ENCODE peak calls at places on chromosomes 2 and 18, in six cellular contexts. Y is tibial artery, A is fibroblast of villous mesenchyme, D is heart left ventricle, I is SK-N-SH, T is A673. S is an unnamed sample.

GRCh38 chr2:65729246-65729645 is 296.8 kb upstream of the SPRED2 start:
- DNase-seq in Y (no peak), A (no peak), D (no peak), I (no peak), T (no peak), S (no peak)

GRCh38 chr2:42312106-42312505 is 48.9 kb downstream of the COX7A2L start:
- DNase-seq in Y (no peak), A (no peak), D (no peak), I (no peak), T (no peak), S (no peak)

GRCh38 chr2:106894545-106894944 is 8.6 kb upstream of the ST6GAL2 start:
- DNase-seq in Y (no peak), A (no peak), D (no peak), I (no peak), T (no peak), S (no peak)

GRCh38 chr18:62781262-62781661 is 65.9 kb downstream of the PHLPP1 start:
- DNase-seq in Y (no peak), A (no peak), D (no peak), I (no peak), T (no peak), S (no peak)

GRCh38 chr2:176134978-176135575 is 5.6 kb downstream of the HOXD8 start:
- DNase-seq in Y (no peak), A (peak), D (no peak), I (no peak), T (peak), S (peak)

GRCh38 chr2:176729706-176730569 is 460.7 kb downstream of the MTX2 start:
- DNase-seq in Y (peak), A (peak), D (peak), I (peak), T (no peak), S (peak)

GRCh38 chr2:176283268-176283667 is 14.0 kb downstream of the MTX2 start:
- DNase-seq in Y (no peak), A (no peak), D (no peak), I (no peak), T (peak), S (peak)

GRCh38 chr18:47100214-47100831 is 50.0 kb downstream of the HDHD2 start:
- DNase-seq in Y (peak), A (peak), D (peak), I (peak), T (peak), S (peak)

GRCh38 chr2:5932556-5933469 is 240.6 kb downstream of the SOX11 start:
- DNase-seq in Y (no peak), A (no peak), D (peak), I (peak), T (no peak), S (no peak)

GRCh38 chr2:38407111-38407682 is 30.1 kb upstream of the ATL2 start:
- DNase-seq in Y (no peak), A (peak), D (peak), I (no peak), T (no peak), S (no peak)

GRCh38 chr2:191401287-191401686 is 156.1 kb downstream of the MYO1B start:
- DNase-seq in Y (no peak), A (peak), D (no peak), I (no peak), T (peak), S (peak)

GRCh38 chr18:62606106-62606505 is 83.3 kb downstream of the ZCCHC2 start:
- DNase-seq in Y (no peak), A (peak), D (no peak), I (no peak), T (no peak), S (peak)

GRCh38 chr2:169513926-169514325 is 4.4 kb downstream of the KLHL41 start:
- DNase-seq in Y (no peak), A (peak), D (no peak), I (no peak), T (no peak), S (peak)

GRCh38 chr2:206164261-206164862 is 4.7 kb downstream of the EEF1B2 start:
- DNase-seq in Y (no peak), A (peak), D (peak), I (peak), T (peak), S (peak)

GRCh38 chr2:74387346-74387745 is 7.2 kb upstream of the DCTN1 start:
- DNase-seq in Y (no peak), A (no peak), D (no peak), I (no peak), T (no peak), S (peak)

GRCh38 chr2:240520143-240520973 is 37.4 kb downstream of the ANKMY1 start:
- DNase-seq in Y (no peak), A (no peak), D (no peak), I (no peak), T (no peak), S (no peak)

GRCh38 chr2:216001201-216001600 is 12.2 kb downstream of the MREG start:
- DNase-seq in Y (no peak), A (no peak), D (no peak), I (no peak), T (no peak), S (no peak)

GRCh38 chr2:189129971-189130370 is 49.6 kb downstream of the COL5A2 start:
- DNase-seq in Y (no peak), A (peak), D (no peak), I (no peak), T (no peak), S (peak)

GRCh38 chr2:193584001-193584400 is 1389.3 kb upstream of the TMEFF2 start:
- DNase-seq in Y (no peak), A (no peak), D (no peak), I (peak), T (peak), S (peak)

GRCh38 chr2:134399096-134399495 is 145.2 kb downstream of the MGAT5 start:
- DNase-seq in Y (no peak), A (peak), D (no peak), I (no peak), T (peak), S (peak)

GRCh38 chr18:63470751-63471150 is 6.0 kb upstream of the SERPINB5 start:
- DNase-seq in Y (no peak), A (no peak), D (no peak), I (no peak), T (no peak), S (no peak)

GRCh38 chr18:77077836-77078456 is 54.6 kb downstream of the MBP start:
- DNase-seq in Y (no peak), A (peak), D (no peak), I (no peak), T (no peak), S (peak)

GRCh38 chr2:61377046-61377445 is 93.8 kb downstream of the USP34 start:
- DNase-seq in Y (no peak), A (no peak), D (no peak), I (no peak), T (no peak), S (no peak)

GRCh38 chr18:68436485-68436884 is 278.4 kb downstream of the TMX3 start:
- DNase-seq in Y (no peak), A (peak), D (no peak), I (no peak), T (peak), S (no peak)

GRCh38 chr2:239940861-239941570 is 84.1 kb downstream of the NDUFA10 start:
- DNase-seq in Y (no peak), A (no peak), D (no peak), I (no peak), T (no peak), S (no peak)

GRCh38 chr2:45190481-45190880 is 181.2 kb upstream of the SIX2 start:
- DNase-seq in Y (no peak), A (peak), D (no peak), I (peak), T (no peak), S (peak)

GRCh38 chr2:161434127-161434526 is 18.0 kb downstream of the TBR1 start:
- DNase-seq in Y (no peak), A (no peak), D (no peak), I (no peak), T (no peak), S (no peak)

DNA sequence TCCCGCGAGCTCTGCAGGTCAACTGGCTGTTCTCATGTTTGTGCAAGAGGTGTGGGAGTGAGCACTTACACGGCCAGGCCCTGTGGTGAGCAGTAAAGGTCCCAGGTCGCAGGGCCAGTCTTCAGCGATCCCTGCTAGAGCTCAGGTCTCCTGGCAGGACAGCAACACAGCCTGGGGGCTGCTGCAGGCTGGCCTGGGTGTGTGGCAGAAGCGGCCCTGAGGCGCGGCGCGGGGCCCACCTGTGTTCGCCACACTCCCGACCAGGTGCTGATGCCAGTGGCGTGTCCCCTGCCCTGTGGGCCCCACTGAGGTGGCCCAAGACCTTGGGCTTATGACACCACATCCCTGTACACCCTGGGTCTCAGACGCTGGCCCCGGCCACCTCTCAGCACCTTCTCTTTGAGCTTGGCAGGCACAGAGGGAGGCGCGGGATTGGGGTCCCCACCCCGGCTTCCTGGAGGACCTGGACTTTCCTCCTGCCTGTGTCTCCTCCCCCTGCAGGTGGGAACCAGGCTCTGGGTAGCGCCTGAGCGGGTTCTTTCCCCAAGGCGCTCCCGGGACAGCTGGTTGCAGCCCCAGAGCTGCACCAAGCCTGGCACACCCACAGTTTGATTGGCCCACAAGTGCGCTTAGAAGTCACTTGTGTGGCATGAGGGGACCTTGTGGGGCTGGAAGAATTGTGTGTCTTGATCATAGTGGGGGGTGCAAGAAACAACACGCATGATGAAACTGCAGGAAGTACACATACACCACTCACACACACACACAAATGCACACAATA is 59.2 kb downstream of the TWIST2 start:
- DNase-seq in Y (no peak), A (no peak), D (no peak), I (no peak), T (no peak), S (no peak)
- TF ChIP-seq CTCF in Y (no peak), A (no peak), D (no peak), I (no peak), T (no peak), S (no peak)

GRCh38 chr2:186480991-186481390 is 5.1 kb upstream of the ZC3H15 start:
- DNase-seq in Y (no peak), A (no peak), D (no peak), I (no peak), T (no peak), S (no peak)

GRCh38 chr2:186486651-186487647 is 889 bp downstream of the ZC3H15 start:
- DNase-seq in Y (no peak), A (peak), D (no peak), I (no peak), T (peak), S (peak)

GRCh38 chr2:186485576-186485870 is 537 bp upstream of the ZC3H15 start:
- DNase-seq in Y (no peak), A (no peak), D (no peak), I (no peak), T (no peak), S (no peak)

GRCh38 chr2:186485871-186486650 is at the start of gene ZC3H15:
- DNase-seq in Y (peak), A (peak), D (peak), I (peak), T (peak), S (peak)

DNA sequence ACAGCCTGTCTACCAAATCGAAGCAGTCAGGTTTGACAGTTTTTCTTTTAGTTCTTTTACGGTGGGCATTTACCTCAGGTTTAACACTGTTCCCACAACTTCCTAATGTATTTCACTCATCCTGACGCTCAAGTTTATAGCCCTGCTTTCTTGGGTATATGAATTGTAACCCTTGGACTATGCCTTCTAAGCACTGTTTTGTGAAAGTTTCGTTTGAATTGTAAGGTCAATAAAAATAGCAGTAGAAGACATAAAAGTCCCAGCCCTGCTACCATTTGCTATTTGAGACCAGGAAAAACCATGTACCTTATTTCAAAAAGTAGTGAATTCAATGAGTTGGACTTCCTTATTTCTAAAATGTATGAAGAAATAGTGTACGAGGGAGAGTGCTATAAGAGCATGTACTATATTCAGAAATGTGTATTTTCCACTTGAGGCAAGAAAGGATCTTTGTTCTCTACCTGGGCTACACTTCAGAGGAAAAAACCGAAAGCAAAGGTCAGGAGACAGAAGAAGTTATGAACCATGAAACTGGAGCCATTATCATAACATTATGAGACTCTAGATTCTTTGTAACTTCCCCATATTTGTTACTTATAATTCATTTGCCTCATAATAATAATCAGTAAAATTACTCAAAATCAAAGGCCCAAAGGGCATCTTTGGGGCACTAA is 1.9 kb upstream of the ZC3H15 start:
- DNase-seq in Y (no peak), A (no peak), D (no peak), I (no peak), T (no peak), S (no peak)
- H3K4me3 ChIP-seq in Y (no peak), A (no peak), D (no peak), I (no peak), T (no peak), S (no peak)

GRCh38 chr18:35964319-35964718 is 8.2 kb upstream of the RMP24 start:
- DNase-seq in Y (no peak), A (no peak), D (no peak), I (no peak), T (no peak), S (no peak)
- TF ChIP-seq CTCF in Y (no peak), A (no peak), D (no peak), I (no peak), T (no peak), S (no peak)

GRCh38 chr2:86789687-86790133 is 1.0 kb downstream of the CD8A start:
- DNase-seq in Y (no peak), A (no peak), D (no peak), I (peak), T (no peak), S (no peak)

GRCh38 chr2:86787701-86788100 is 3.0 kb downstream of the CD8A start:
- DNase-seq in Y (no peak), A (no peak), D (peak), I (peak), T (no peak), S (no peak)

GRCh38 chr2:86790134-86790827 is 432 bp downstream of the CD8A start:
- DNase-seq in Y (no peak), A (no peak), D (no peak), I (peak), T (no peak), S (no peak)

GRCh38 chr2:86788172-86788571 is 2.5 kb downstream of the CD8A start:
- DNase-seq in Y (no peak), A (no peak), D (peak), I (no peak), T (no peak), S (no peak)

DNA sequence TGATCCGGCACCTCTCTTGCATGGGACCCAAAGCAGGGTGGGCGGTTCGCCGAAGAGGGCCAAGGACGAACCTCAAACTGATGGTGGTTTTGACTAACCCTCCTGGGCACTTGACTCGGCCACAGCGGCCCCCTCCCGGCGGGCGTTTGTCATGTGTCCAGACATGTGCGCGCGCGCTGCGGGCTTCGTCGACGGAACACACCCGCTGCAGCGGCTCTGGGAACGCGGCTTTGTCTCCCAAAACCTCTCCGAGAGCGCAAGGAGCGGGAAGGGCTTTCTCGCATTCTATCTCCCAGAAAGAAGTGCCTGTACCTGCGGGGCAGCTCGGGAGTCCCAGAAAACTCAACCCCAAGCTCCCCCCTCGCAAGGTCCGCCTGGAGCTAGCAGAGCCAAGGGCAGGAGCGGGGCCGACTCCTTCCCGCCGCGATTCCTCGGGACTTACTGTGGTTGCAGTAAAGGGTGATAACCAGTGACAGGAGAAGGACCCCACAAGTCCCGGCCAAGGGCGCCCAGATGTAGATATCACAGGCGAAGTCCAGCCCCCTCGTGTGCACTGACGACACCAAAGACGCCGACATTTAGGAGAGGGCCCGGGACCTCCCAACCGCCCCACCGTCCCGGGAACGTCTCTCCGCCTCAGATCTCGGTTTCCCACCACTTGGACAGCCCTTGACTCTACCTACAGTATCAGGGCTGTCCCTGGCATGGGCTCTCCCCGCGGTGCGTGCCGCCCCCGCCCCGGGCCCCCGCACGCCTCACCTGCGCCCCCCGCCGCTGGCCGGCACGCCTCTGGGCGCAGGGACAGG is 1.6 kb downstream of the CD8A start:
- DNase-seq in Y (no peak), A (no peak), D (no peak), I (peak), T (peak), S (no peak)
- H3K4me3 ChIP-seq in Y (no peak), A (no peak), D (no peak), I (no peak), T (no peak), S (no peak)

GRCh38 chr2:27427863-27428212 is 593 bp upstream of the NRBP1 start:
- DNase-seq in Y (no peak), A (no peak), D (no peak), I (no peak), T (no peak), S (no peak)

GRCh38 chr2:27422958-27423357 is 5.5 kb upstream of the NRBP1 start:
- DNase-seq in Y (no peak), A (no peak), D (no peak), I (no peak), T (no peak), S (no peak)

GRCh38 chr2:27428978-27429541 is 629 bp downstream of the NRBP1 start:
- DNase-seq in Y (peak), A (peak), D (peak), I (peak), T (peak), S (peak)

GRCh38 chr2:27431395-27431794 is 3.0 kb downstream of the NRBP1 start:
- DNase-seq in Y (no peak), A (peak), D (no peak), I (no peak), T (peak), S (no peak)

GRCh38 chr2:27428213-27428977 is at the start of gene NRBP1:
- DNase-seq in Y (peak), A (peak), D (peak), I (peak), T (peak), S (peak)
- TF ChIP-seq CTCF in Y (no peak), A (no peak), D (no peak), I (peak), T (no peak), S (no peak)

GRCh38 chr2:73262108-73262651 is 22.1 kb downstream of the FBXO41 start:
- DNase-seq in Y (no peak), A (no peak), D (no peak), I (no peak), T (no peak), S (no peak)

GRCh38 chr2:73258913-73259215 is 24.8 kb downstream of the CCT7 start:
- DNase-seq in Y (no peak), A (no peak), D (no peak), I (no peak), T (no peak), S (no peak)

GRCh38 chr2:73259704-73260337 is 24.5 kb downstream of the FBXO41 start:
- DNase-seq in Y (no peak), A (no peak), D (no peak), I (no peak), T (no peak), S (no peak)

GRCh38 chr2:73259276-73259675 is 25.0 kb downstream of the FBXO41 start:
- DNase-seq in Y (no peak), A (no peak), D (no peak), I (no peak), T (no peak), S (no peak)

GRCh38 chr2:73260338-73260984 is 23.8 kb downstream of the FBXO41 start:
- DNase-seq in Y (no peak), A (peak), D (no peak), I (peak), T (no peak), S (peak)
- H3K4me3 ChIP-seq in Y (no peak), A (no peak), D (no peak), I (no peak), T (no peak), S (no peak)

GRCh38 chr2:33267043-33267442 is 209.4 kb upstream of the RASGRP3 start:
- DNase-seq in Y (no peak), A (no peak), D (no peak), I (no peak), T (no peak), S (no peak)
- TF ChIP-seq CTCF in Y (no peak), A (no peak), D (no peak), I (no peak), T (no peak), S (no peak)

GRCh38 chr2:233165543-233165894 is 86.0 kb upstream of the ATG16L1 start:
- DNase-seq in Y (no peak), A (no peak), D (no peak), I (no peak), T (no peak), S (no peak)
- H3K4me3 ChIP-seq in Y (no peak), A (no peak), D (no peak), I (no peak), T (no peak), S (no peak)

S was measured in astrocyte of the spinal cord.